ENCODE peak calls at places on chromosome 5, in six cellular contexts. K is cardiac muscle cell, N is transverse colon, F is ovary, S is cardiac fibroblast, O is osteoblast. E is an unnamed sample.

GRCh38 chr5:135546014-135546413 is 10.2 kb upstream of the NEUROG1 start:
- DNase-seq in K (no peak), N (no peak), F (no peak), S (no peak), O (peak; percentile 27), E (no peak)

GRCh38 chr5:31502506-31502905 is 29.4 kb downstream of the DROSHA start:
- DNase-seq in K (no peak), N (no peak), F (no peak), S (no peak), O (no peak), E (peak; percentile 15)

GRCh38 chr5:144794922-144795321 is 624.2 kb downstream of the KCTD16 start:
- DNase-seq in K (no peak), N (no peak), F (no peak), S (peak; percentile 10), O (peak; percentile 19), E (no peak)

GRCh38 chr5:108545301-108545700 is 163.4 kb upstream of the FBXL17 start:
- DNase-seq in K (no peak), N (no peak), F (no peak), S (no peak), O (no peak), E (no peak)

GRCh38 chr5:83925321-83925877 is 204.7 kb upstream of the HAPLN1 start:
- DNase-seq in K (no peak), N (no peak), F (no peak), S (peak; percentile 84), O (peak; percentile 4), E (peak; percentile 27)

GRCh38 chr5:128035689-128036088 is 47.9 kb upstream of the SLC12A2 start:
- DNase-seq in K (peak; percentile 2), N (no peak), F (no peak), S (no peak), O (no peak), E (no peak)

GRCh38 chr5:111735829-111736228 is 21.2 kb downstream of the NREP start:
- DNase-seq in K (no peak), N (peak; percentile 17), F (no peak), S (peak; percentile 96), O (peak; percentile 66), E (peak; percentile 98)

GRCh38 chr5:135850671-135851070 is 16.2 kb downstream of the SLC25A48 start:
- DNase-seq in K (no peak), N (no peak), F (no peak), S (no peak), O (no peak), E (no peak)

GRCh38 chr5:102823441-102823874 is 68.4 kb downstream of the PAM start:
- DNase-seq in K (no peak), N (no peak), F (no peak), S (peak; percentile 68), O (no peak), E (peak; percentile 54)

GRCh38 chr5:56900395-56900794 is 9.0 kb upstream of the SETD9 start:
- DNase-seq in K (no peak), N (no peak), F (no peak), S (peak; percentile 65), O (peak; percentile 19), E (peak; percentile 46)

GRCh38 chr5:111984044-111984443 is 227.1 kb upstream of the NREP start:
- DNase-seq in K (peak; percentile 23), N (no peak), F (no peak), S (peak; percentile 94), O (peak; percentile 89), E (peak; percentile 99)

GRCh38 chr5:144201578-144201977 is 30.9 kb downstream of the KCTD16 start:
- DNase-seq in K (no peak), N (no peak), F (no peak), S (no peak), O (no peak), E (no peak)

GRCh38 chr5:143001764-143002351 is 231.7 kb downstream of the ARHGAP26 start:
- DNase-seq in K (no peak), N (no peak), F (no peak), S (peak; percentile 80), O (peak; percentile 77), E (peak; percentile 59)

GRCh38 chr5:74648835-74649286 is 8.3 kb upstream of the ENC1 start:
- DNase-seq in K (peak; percentile 66), N (no peak), F (no peak), S (peak; percentile 80), O (peak; percentile 86), E (peak; percentile 69)

GRCh38 chr5:64532657-64533056 is 26.8 kb downstream of the RGS7BP start:
- DNase-seq in K (no peak), N (no peak), F (no peak), S (no peak), O (no peak), E (no peak)

GRCh38 chr5:69528015-69528414 is 32.0 kb upstream of the GTF2H2C start:
- DNase-seq in K (no peak), N (no peak), F (no peak), S (no peak), O (no peak), E (no peak)

GRCh38 chr5:136182618-136183017 is 10.3 kb downstream of the SMIM32 start:
- DNase-seq in K (no peak), N (no peak), F (no peak), S (peak; percentile 59), O (no peak), E (peak; percentile 49)

GRCh38 chr5:89686081-89686765 is 723.3 kb downstream of the CETN3 start:
- DNase-seq in K (no peak), N (no peak), F (no peak), S (peak; percentile 4), O (peak; percentile 69), E (no peak)

GRCh38 chr5:77176429-77176828 is 34.1 kb upstream of the PDE8B start:
- DNase-seq in K (no peak), N (no peak), F (no peak), S (no peak), O (no peak), E (no peak)

GRCh38 chr5:77177576-77177975 is 32.9 kb upstream of the PDE8B start:
- DNase-seq in K (no peak), N (no peak), F (no peak), S (no peak), O (no peak), E (no peak)

GRCh38 chr5:77181596-77182304 is 28.7 kb upstream of the PDE8B start:
- DNase-seq in K (no peak), N (no peak), F (no peak), S (no peak), O (no peak), E (no peak)

GRCh38 chr5:77180167-77181081 is 30.1 kb upstream of the PDE8B start:
- DNase-seq in K (peak; percentile 28), N (peak; percentile 41), F (no peak), S (no peak), O (no peak), E (no peak)

DNA sequence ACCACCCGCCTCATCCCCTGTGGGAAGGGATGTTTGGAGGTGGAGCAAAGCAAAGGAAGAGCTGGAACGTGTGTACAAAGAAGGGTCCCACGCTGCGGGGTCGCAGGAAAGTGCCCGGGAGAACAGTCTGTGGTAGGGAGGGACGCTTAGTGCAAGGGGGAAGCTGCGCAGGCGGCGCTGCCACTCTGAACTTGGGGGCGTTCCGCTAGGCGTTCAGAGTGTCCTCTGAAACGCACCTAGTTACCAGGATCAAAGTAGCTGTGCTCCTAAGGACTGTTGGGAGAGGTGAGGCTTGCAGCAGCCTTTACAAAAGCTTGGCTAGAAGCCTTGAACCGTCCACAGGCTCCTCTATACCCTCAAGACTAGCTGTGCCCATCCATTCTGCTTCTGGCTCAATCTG is 29.3 kb upstream of the PDE8B start:
- DNase-seq in K (peak; percentile 16), N (no peak), F (no peak), S (no peak), O (no peak), E (no peak)
- H3K4me3 ChIP-seq in K (no peak overlapping the region), N (no peak overlapping the region), F (peak overlapping the region; percentile 46), S (no peak overlapping the region), O (no peak overlapping the region), E (no peak overlapping the region)

GRCh38 chr5:181052928-181053759 is 13.1 kb downstream of the BTNL9 start:
- DNase-seq in K (peak; percentile 0), N (peak; percentile 22), F (no peak), S (no peak), O (peak; percentile 83), E (no peak)

GRCh38 chr5:181056431-181056830 is 16.4 kb downstream of the BTNL9 start:
- DNase-seq in K (no peak), N (no peak), F (no peak), S (no peak), O (peak; percentile 64), E (no peak)

GRCh38 chr5:181053760-181054122 is 13.7 kb downstream of the BTNL9 start:
- DNase-seq in K (no peak), N (no peak), F (no peak), S (no peak), O (peak; percentile 79), E (no peak)

GRCh38 chr5:181054138-181054537 is 14.1 kb downstream of the BTNL9 start:
- DNase-seq in K (no peak), N (no peak), F (no peak), S (no peak), O (no peak), E (no peak)

GRCh38 chr5:181054871-181055494 is 14.9 kb downstream of the BTNL9 start:
- DNase-seq in K (no peak), N (no peak), F (no peak), S (no peak), O (no peak), E (no peak)
- H3K4me3 ChIP-seq in K (no peak overlapping the region), N (no peak overlapping the region), F (no peak overlapping the region), S (no peak overlapping the region), O (no peak overlapping the region), E (no peak overlapping the region)

DNA sequence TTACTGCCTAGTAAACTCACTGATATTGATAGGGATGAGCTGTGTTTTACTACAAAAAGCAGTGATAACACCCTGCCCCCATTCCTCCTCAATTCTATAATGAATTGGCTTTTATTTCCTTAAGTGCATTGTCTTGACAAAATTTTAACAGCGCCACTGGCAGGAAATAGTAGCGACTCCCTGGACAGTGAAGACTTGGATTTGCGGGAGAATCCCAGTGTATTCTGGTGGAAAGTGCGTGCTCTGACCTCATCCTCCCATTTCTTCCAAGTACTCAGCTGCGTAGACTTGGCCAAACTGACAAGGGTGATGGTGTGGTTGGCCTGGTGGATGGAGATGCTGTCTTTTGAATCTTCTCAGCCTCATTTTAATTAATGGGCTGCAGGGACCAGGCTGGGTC is 5.3 kb downstream of the TRIO start:
- DNase-seq in K (no peak), N (no peak), F (no peak), S (no peak), O (no peak), E (no peak)
- H3K4me3 ChIP-seq in K (no peak overlapping the region), N (no peak overlapping the region), F (no peak overlapping the region), S (peak overlapping the region; percentile 5), O (no peak overlapping the region), E (no peak overlapping the region)

DNA sequence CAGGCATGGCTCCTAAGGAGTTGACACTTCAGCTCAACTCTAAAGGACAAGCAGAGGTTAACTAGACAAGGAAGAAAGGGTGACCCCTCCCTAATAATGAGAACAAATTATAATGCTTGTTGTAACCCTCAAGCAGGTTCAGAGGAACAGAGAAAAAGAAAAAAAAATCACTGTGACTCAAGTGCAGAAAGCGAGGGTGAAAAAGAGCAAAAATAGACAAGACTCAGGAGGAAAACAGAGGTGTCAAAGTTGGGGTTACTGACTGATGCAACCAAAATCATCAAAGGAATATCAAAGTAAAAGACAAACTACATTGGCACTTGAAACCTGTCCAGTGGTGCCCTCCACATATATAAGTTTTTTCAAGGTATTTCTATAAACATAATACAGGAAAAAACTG is 28.4 kb downstream of the FBXW11 start:
- DNase-seq in K (no peak), N (no peak), F (no peak), S (no peak), O (no peak), E (no peak)
- H3K4me3 ChIP-seq in K (no peak overlapping the region), N (no peak overlapping the region), F (no peak overlapping the region), S (no peak overlapping the region), O (no peak overlapping the region), E (no peak overlapping the region)

E was measured in fibroblast of mammary gland.